ENCODE peak calls at places on chromosomes 3 and 15, in eight cellular contexts. One of them, this sample, is unnamed.

GRCh38 chr3:66577804-66578203 is 77.0 kb upstream of the LRIG1 start:
- DNase-seq in choroid plexus epithelial cell: no peak
- DNase-seq in GM19239: no peak
- DNase-seq in NCI-H1436: no peak
- DNase-seq in cardiac muscle cell: no peak
- DNase-seq in EL: no peak
- DNase-seq in activated CD8-positive, alpha-beta memory T cell treated with anti-CD3 and anti-CD28 coated beads for 1 hour: no peak
- DNase-seq in SW480: no peak
- DNase-seq in this sample: no peak

GRCh38 chr15:76339302-76340197 is 3.0 kb downstream of the ISL2 start:
- DNase-seq in EL: peak
- DNase-seq in activated CD8-positive, alpha-beta memory T cell treated with anti-CD3 and anti-CD28 coated beads for 1 hour: no peak
- DNase-seq in SW480: no peak
- DNase-seq in cardiac muscle cell: peak
- DNase-seq in GM19239: peak
- DNase-seq in choroid plexus epithelial cell: peak
- DNase-seq in NCI-H1436: no peak
- DNase-seq in this sample: no peak

GRCh38 chr15:60370105-60370803 is 27.5 kb downstream of the ANXA2 start:
- DNase-seq in choroid plexus epithelial cell: peak
- DNase-seq in NCI-H1436: no peak
- DNase-seq in EL: no peak
- DNase-seq in SW480: no peak
- DNase-seq in activated CD8-positive, alpha-beta memory T cell treated with anti-CD3 and anti-CD28 coated beads for 1 hour: no peak
- DNase-seq in GM19239: no peak
- DNase-seq in cardiac muscle cell: peak
- DNase-seq in this sample: no peak

GRCh38 chr15:66292261-66293084 is 895 bp upstream of the DIS3L start:
- DNase-seq in GM19239: no peak
- DNase-seq in cardiac muscle cell: no peak
- DNase-seq in activated CD8-positive, alpha-beta memory T cell treated with anti-CD3 and anti-CD28 coated beads for 1 hour: no peak
- DNase-seq in SW480: no peak
- DNase-seq in choroid plexus epithelial cell: no peak
- DNase-seq in NCI-H1436: no peak
- DNase-seq in EL: no peak
- DNase-seq in this sample: no peak

GRCh38 chr3:172276103-172276502 is 172.2 kb downstream of the GHSR start:
- DNase-seq in EL: no peak
- DNase-seq in GM19239: no peak
- DNase-seq in choroid plexus epithelial cell: no peak
- DNase-seq in cardiac muscle cell: no peak
- DNase-seq in NCI-H1436: no peak
- DNase-seq in activated CD8-positive, alpha-beta memory T cell treated with anti-CD3 and anti-CD28 coated beads for 1 hour: no peak
- DNase-seq in SW480: no peak
- DNase-seq in this sample: no peak

GRCh38 chr15:27499191-27499590 is 528.2 kb downstream of the GABRG3 start:
- DNase-seq in SW480: no peak
- DNase-seq in NCI-H1436: no peak
- DNase-seq in cardiac muscle cell: no peak
- DNase-seq in activated CD8-positive, alpha-beta memory T cell treated with anti-CD3 and anti-CD28 coated beads for 1 hour: no peak
- DNase-seq in EL: no peak
- DNase-seq in GM19239: no peak
- DNase-seq in choroid plexus epithelial cell: no peak
- DNase-seq in this sample: no peak

GRCh38 chr3:77196146-77196545 is 156.2 kb downstream of the ROBO2 start:
- DNase-seq in NCI-H1436: no peak
- DNase-seq in SW480: no peak
- DNase-seq in cardiac muscle cell: no peak
- DNase-seq in activated CD8-positive, alpha-beta memory T cell treated with anti-CD3 and anti-CD28 coated beads for 1 hour: no peak
- DNase-seq in EL: no peak
- DNase-seq in GM19239: no peak
- DNase-seq in choroid plexus epithelial cell: no peak
- DNase-seq in this sample: no peak

GRCh38 chr3:61221759-61222362 is 29.4 kb downstream of the FHIT start:
- DNase-seq in activated CD8-positive, alpha-beta memory T cell treated with anti-CD3 and anti-CD28 coated beads for 1 hour: no peak
- DNase-seq in GM19239: no peak
- DNase-seq in cardiac muscle cell: no peak
- DNase-seq in choroid plexus epithelial cell: no peak
- DNase-seq in SW480: no peak
- DNase-seq in EL: no peak
- DNase-seq in NCI-H1436: no peak
- DNase-seq in this sample: no peak

GRCh38 chr3:131730581-131730980 is 227.8 kb upstream of the MRPL3 start:
- DNase-seq in SW480: no peak
- DNase-seq in activated CD8-positive, alpha-beta memory T cell treated with anti-CD3 and anti-CD28 coated beads for 1 hour: no peak
- DNase-seq in GM19239: no peak
- DNase-seq in EL: no peak
- DNase-seq in NCI-H1436: no peak
- DNase-seq in choroid plexus epithelial cell: no peak
- DNase-seq in cardiac muscle cell: peak
- DNase-seq in this sample: peak

GRCh38 chr3:42652611-42653302 is 740 bp upstream of the ZBTB47 start:
- DNase-seq in EL: peak
- DNase-seq in NCI-H1436: no peak
- DNase-seq in choroid plexus epithelial cell: peak
- DNase-seq in activated CD8-positive, alpha-beta memory T cell treated with anti-CD3 and anti-CD28 coated beads for 1 hour: no peak
- DNase-seq in GM19239: no peak
- DNase-seq in SW480: peak
- DNase-seq in cardiac muscle cell: peak
- DNase-seq in this sample: peak

GRCh38 chr15:56804279-56804678 is 71.0 kb upstream of the ZNF280D start:
- DNase-seq in SW480: no peak
- DNase-seq in EL: no peak
- DNase-seq in choroid plexus epithelial cell: no peak
- DNase-seq in GM19239: no peak
- DNase-seq in activated CD8-positive, alpha-beta memory T cell treated with anti-CD3 and anti-CD28 coated beads for 1 hour: no peak
- DNase-seq in NCI-H1436: no peak
- DNase-seq in cardiac muscle cell: no peak
- DNase-seq in this sample: no peak

GRCh38 chr3:55202320-55202719 is 274.5 kb upstream of the LRTM1 start:
- DNase-seq in NCI-H1436: no peak
- DNase-seq in activated CD8-positive, alpha-beta memory T cell treated with anti-CD3 and anti-CD28 coated beads for 1 hour: no peak
- DNase-seq in cardiac muscle cell: peak
- DNase-seq in choroid plexus epithelial cell: peak
- DNase-seq in EL: peak
- DNase-seq in SW480: peak
- DNase-seq in GM19239: no peak
- DNase-seq in this sample: peak

GRCh38 chr3:133413166-133414020 is 13.5 kb downstream of the BFSP2 start:
- DNase-seq in cardiac muscle cell: peak
- DNase-seq in EL: peak
- DNase-seq in SW480: peak
- DNase-seq in choroid plexus epithelial cell: peak
- DNase-seq in GM19239: no peak
- DNase-seq in NCI-H1436: peak
- DNase-seq in activated CD8-positive, alpha-beta memory T cell treated with anti-CD3 and anti-CD28 coated beads for 1 hour: no peak
- DNase-seq in this sample: no peak

GRCh38 chr3:164096352-164096751 is 981.9 kb downstream of the SI start:
- DNase-seq in SW480: no peak
- DNase-seq in choroid plexus epithelial cell: no peak
- DNase-seq in activated CD8-positive, alpha-beta memory T cell treated with anti-CD3 and anti-CD28 coated beads for 1 hour: no peak
- DNase-seq in EL: no peak
- DNase-seq in NCI-H1436: no peak
- DNase-seq in GM19239: no peak
- DNase-seq in cardiac muscle cell: no peak
- DNase-seq in this sample: no peak

GRCh38 chr3:131596884-131597283 is 94.1 kb upstream of the MRPL3 start:
- DNase-seq in choroid plexus epithelial cell: no peak
- DNase-seq in SW480: no peak
- DNase-seq in NCI-H1436: no peak
- DNase-seq in GM19239: no peak
- DNase-seq in cardiac muscle cell: no peak
- DNase-seq in EL: no peak
- DNase-seq in activated CD8-positive, alpha-beta memory T cell treated with anti-CD3 and anti-CD28 coated beads for 1 hour: no peak
- DNase-seq in this sample: peak

GRCh38 chr15:78840661-78841060 is 29.4 kb upstream of the ADAMTS7 start:
- DNase-seq in choroid plexus epithelial cell: no peak
- DNase-seq in GM19239: no peak
- DNase-seq in EL: no peak
- DNase-seq in NCI-H1436: peak
- DNase-seq in activated CD8-positive, alpha-beta memory T cell treated with anti-CD3 and anti-CD28 coated beads for 1 hour: no peak
- DNase-seq in cardiac muscle cell: no peak
- DNase-seq in SW480: peak
- DNase-seq in this sample: peak

GRCh38 chr3:31531465-31531991 is 1.2 kb upstream of the STT3B start:
- DNase-seq in cardiac muscle cell: no peak
- DNase-seq in SW480: peak
- DNase-seq in EL: peak
- DNase-seq in choroid plexus epithelial cell: no peak
- DNase-seq in activated CD8-positive, alpha-beta memory T cell treated with anti-CD3 and anti-CD28 coated beads for 1 hour: no peak
- DNase-seq in NCI-H1436: no peak
- DNase-seq in GM19239: no peak
- DNase-seq in this sample: no peak

GRCh38 chr3:81947359-81947758 is 185.9 kb upstream of the GBE1 start:
- DNase-seq in activated CD8-positive, alpha-beta memory T cell treated with anti-CD3 and anti-CD28 coated beads for 1 hour: no peak
- DNase-seq in SW480: no peak
- DNase-seq in EL: no peak
- DNase-seq in NCI-H1436: no peak
- DNase-seq in GM19239: no peak
- DNase-seq in choroid plexus epithelial cell: no peak
- DNase-seq in cardiac muscle cell: no peak
- DNase-seq in this sample: peak

GRCh38 chr3:117016359-117016758 is 306.8 kb downstream of the TUSC7 start:
- DNase-seq in EL: no peak
- DNase-seq in NCI-H1436: no peak
- DNase-seq in GM19239: no peak
- DNase-seq in choroid plexus epithelial cell: no peak
- DNase-seq in SW480: no peak
- DNase-seq in activated CD8-positive, alpha-beta memory T cell treated with anti-CD3 and anti-CD28 coated beads for 1 hour: no peak
- DNase-seq in cardiac muscle cell: no peak
- DNase-seq in this sample: no peak

GRCh38 chr15:65054333-65055200 is 9.4 kb downstream of the SLC51B start:
- DNase-seq in choroid plexus epithelial cell: peak
- DNase-seq in SW480: peak
- DNase-seq in NCI-H1436: peak
- DNase-seq in EL: peak
- DNase-seq in cardiac muscle cell: peak
- DNase-seq in GM19239: peak
- DNase-seq in activated CD8-positive, alpha-beta memory T cell treated with anti-CD3 and anti-CD28 coated beads for 1 hour: peak
- DNase-seq in this sample: peak

GRCh38 chr3:132344666-132345280 is 27.6 kb downstream of the ACP3 start:
- DNase-seq in NCI-H1436: no peak
- DNase-seq in EL: peak
- DNase-seq in SW480: no peak
- DNase-seq in GM19239: no peak
- DNase-seq in activated CD8-positive, alpha-beta memory T cell treated with anti-CD3 and anti-CD28 coated beads for 1 hour: no peak
- DNase-seq in cardiac muscle cell: no peak
- DNase-seq in choroid plexus epithelial cell: peak
- DNase-seq in this sample: peak

GRCh38 chr3:8186213-8186612 is 315.4 kb upstream of the LMCD1 start:
- DNase-seq in NCI-H1436: no peak
- DNase-seq in cardiac muscle cell: no peak
- DNase-seq in choroid plexus epithelial cell: no peak
- DNase-seq in activated CD8-positive, alpha-beta memory T cell treated with anti-CD3 and anti-CD28 coated beads for 1 hour: no peak
- DNase-seq in EL: no peak
- DNase-seq in GM19239: no peak
- DNase-seq in SW480: no peak
- DNase-seq in this sample: no peak

This sample was measured in mammary epithelial cell.